ENCODE peak calls at places on chromosomes 3 and 15, in eight cellular contexts. Q, C, T, D, E, F, X and R are unnamed samples.

GRCh38 chr3:42655331-42655888 is 1.9 kb downstream of the ZBTB47 start:
- DNase-seq in T (no peak), F (no peak), Q (no peak), C (no peak), X (peak), D (no peak), E (peak), R (no peak)

GRCh38 chr3:42002790-42003189 is 40.9 kb upstream of the ULK4 start:
- DNase-seq in F (no peak), E (no peak), Q (no peak), X (no peak), T (no peak), C (no peak), D (no peak), R (no peak)

GRCh38 chr15:42549052-42549491 is 434 bp downstream of the HAUS2 start:
- DNase-seq in Q (peak), C (peak), F (no peak), T (peak), E (no peak), D (peak), X (peak), R (no peak)

GRCh38 chr15:37793851-37794250 is 140.6 kb upstream of the TMCO5A start:
- DNase-seq in E (no peak), D (no peak), F (no peak), C (peak), T (no peak), X (peak), Q (no peak), R (no peak)

GRCh38 chr3:146585156-146585555 is 20.0 kb downstream of the PLSCR5 start:
- DNase-seq in T (no peak), X (peak), E (no peak), D (no peak), C (no peak), Q (no peak), F (no peak), R (no peak)

GRCh38 chr3:159987291-159987711 is 1.3 kb upstream of the IL12A start:
- DNase-seq in Q (peak), E (no peak), D (no peak), X (peak), C (peak), F (no peak), T (peak), R (no peak)

GRCh38 chr3:51929420-51930003 is 12.2 kb downstream of the RRP9 start:
- DNase-seq in F (no peak), C (no peak), E (no peak), Q (no peak), D (no peak), X (peak), T (no peak), R (no peak)

GRCh38 chr3:17243616-17244015 is 358.9 kb downstream of the PLCL2 start:
- DNase-seq in T (no peak), D (no peak), C (no peak), Q (peak), X (no peak), F (no peak), E (no peak), R (no peak)

GRCh38 chr15:21267686-21268395 is 172.5 kb downstream of the POTEB3 start:
- DNase-seq in F (no peak), Q (no peak), C (no peak), E (no peak), X (no peak), T (no peak), D (no peak), R (no peak)

GRCh38 chr15:98649996-98650870 is 1.9 kb downstream of the IGF1R start:
- DNase-seq in Q (peak), C (peak), D (peak), X (peak), T (peak), E (peak), F (no peak), R (no peak)

GRCh38 chr3:172398484-172398883 is 49.8 kb downstream of the GHSR start:
- DNase-seq in C (no peak), D (no peak), T (no peak), F (no peak), X (no peak), E (no peak), Q (no peak), R (no peak)

GRCh38 chr15:55652363-55652762 is 64.2 kb upstream of the PYGO1 start:
- DNase-seq in C (no peak), D (no peak), Q (no peak), T (no peak), F (no peak), X (peak), E (no peak), R (no peak)

GRCh38 chr15:30906366-30906765 is 2.7 kb downstream of the FAN1 start:
- DNase-seq in C (no peak), X (no peak), E (no peak), T (no peak), Q (no peak), F (no peak), D (no peak), R (no peak)

GRCh38 chr15:98070132-98070531 is 109.6 kb downstream of the ARRDC4 start:
- DNase-seq in D (no peak), C (no peak), F (no peak), X (no peak), Q (no peak), T (no peak), E (no peak), R (peak)

GRCh38 chr3:45185052-45185451 is 38.9 kb upstream of the CDCP1 start:
- DNase-seq in C (no peak), E (no peak), X (no peak), T (no peak), Q (no peak), D (no peak), F (no peak), R (no peak)

GRCh38 chr3:162740941-162741596 is 1244.5 kb downstream of the OTOL1 start:
- DNase-seq in D (no peak), T (no peak), C (no peak), Q (no peak), F (no peak), E (no peak), X (peak), R (no peak)

GRCh38 chr15:97840501-97840900 is 120.0 kb upstream of the ARRDC4 start:
- DNase-seq in T (no peak), F (no peak), D (no peak), E (no peak), C (no peak), X (no peak), Q (no peak), R (no peak)

DNA sequence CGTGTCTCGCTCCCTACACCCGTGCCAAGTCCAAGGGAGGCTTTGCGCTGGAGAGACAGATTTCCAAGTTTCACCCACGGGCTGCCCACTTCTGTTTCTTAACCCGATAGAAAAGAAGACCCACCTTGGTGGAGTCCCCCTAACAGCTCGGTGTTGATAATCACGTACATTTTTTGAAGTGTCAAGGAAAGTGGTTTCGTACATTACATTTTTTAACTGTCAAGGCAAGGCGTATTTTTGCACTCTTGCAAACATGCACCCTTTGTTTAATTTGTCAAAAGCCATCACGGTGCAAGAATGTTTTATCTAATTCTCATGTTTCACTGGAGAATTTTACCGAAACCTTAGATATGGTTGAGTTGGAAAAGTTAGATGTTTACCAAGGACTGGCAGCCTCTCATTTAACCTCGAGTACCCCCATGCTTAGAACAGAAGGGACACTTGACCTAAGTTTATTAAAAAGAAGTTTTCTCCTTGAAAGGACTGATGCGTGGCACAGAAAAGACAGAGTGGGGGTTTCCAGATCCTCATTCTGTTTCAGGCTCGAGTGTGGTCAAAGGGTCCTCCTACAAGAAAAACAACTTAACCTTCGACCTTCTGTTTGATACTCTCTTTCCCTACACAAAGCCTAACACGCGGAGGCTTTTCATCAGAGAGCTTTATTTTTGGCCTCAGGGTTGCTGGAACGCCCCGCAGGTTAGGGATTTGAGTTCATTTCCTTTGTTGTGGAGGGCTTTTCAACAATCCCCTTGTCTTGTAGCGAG is 882 bp downstream of the GXYLT2 start:
- DNase-seq in F (no peak), D (peak), E (no peak), T (peak), Q (peak), C (peak), X (peak), R (no peak)
- H3K4me3 ChIP-seq in F (peak), D (no peak), E (peak), T (peak), Q (peak), C (peak), X (peak), R (peak)

GRCh38 chr3:170023165-170023564 is 14.6 kb upstream of the GPR160 start:
- DNase-seq in E (no peak), F (no peak), X (no peak), T (no peak), C (no peak), Q (no peak), D (no peak), R (no peak)

GRCh38 chr3:170024581-170024980 is 13.2 kb upstream of the GPR160 start:
- DNase-seq in E (no peak), F (no peak), T (no peak), D (no peak), X (no peak), Q (no peak), C (no peak), R (no peak)

GRCh38 chr3:170021083-170021482 is 16.7 kb upstream of the GPR160 start:
- DNase-seq in D (no peak), T (no peak), F (no peak), E (no peak), C (no peak), Q (no peak), X (peak), R (no peak)
- TF ChIP-seq CTCF in D (no peak), T (peak), F (peak), E (no peak), C (no peak), Q (peak), X (peak), R (peak)

DNA sequence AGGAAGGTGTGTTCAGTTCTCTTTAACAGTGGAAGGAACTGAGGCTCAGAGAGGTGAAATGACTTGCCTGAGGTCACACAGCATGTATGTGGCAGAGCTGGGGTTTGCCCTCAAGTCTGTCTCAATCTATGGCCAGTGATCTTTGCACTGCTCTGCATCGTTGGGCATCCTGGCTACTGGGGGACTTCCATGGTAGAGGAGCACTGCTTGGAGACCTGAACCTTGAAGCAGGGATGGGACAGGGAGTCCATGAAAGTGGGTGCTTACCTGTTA is 2.0 kb downstream of the CORO2B start:
- DNase-seq in E (no peak), D (no peak), F (no peak), C (no peak), Q (no peak), X (no peak), T (no peak), R (no peak)
- H3K4me3 ChIP-seq in E (no peak), D (no peak), F (peak), C (peak), Q (no peak), X (no peak), T (peak), R (peak)

GRCh38 chr15:79769933-79770332 is 126.9 kb downstream of the MTHFS start:
- DNase-seq in X (no peak), T (no peak), D (no peak), E (no peak), F (no peak), Q (no peak), C (no peak), R (no peak)

DNA sequence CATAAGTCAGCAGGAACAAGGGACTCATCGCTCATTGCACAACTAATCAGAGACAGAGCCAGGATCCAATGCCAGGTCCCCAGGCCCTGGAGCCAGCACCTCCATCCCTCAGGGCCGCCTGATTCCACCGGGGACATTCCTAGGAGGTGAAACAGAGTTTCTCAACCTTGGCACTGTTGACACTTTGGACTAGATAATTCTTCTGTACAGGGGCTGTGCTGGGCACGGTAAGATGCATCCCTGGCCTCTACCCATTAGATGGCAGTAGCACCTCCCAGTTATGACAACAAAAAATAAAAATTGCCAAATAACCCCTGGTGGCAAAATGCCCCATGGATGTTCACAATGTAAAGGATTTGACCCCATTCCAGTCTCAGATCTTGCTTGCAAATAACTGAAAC is 127.7 kb downstream of the MTHFS start:
- DNase-seq in Q (peak), C (peak), F (no peak), D (no peak), E (no peak), X (peak), T (no peak), R (no peak)
- TF ChIP-seq CTCF in Q (peak), C (peak), F (peak), D (no peak), E (no peak), X (peak), T (peak), R (peak)

GRCh38 chr15:95327661-95328060 is 1002.8 kb upstream of the NR2F2 start:
- DNase-seq in D (no peak), C (no peak), X (peak), E (no peak), F (no peak), Q (peak), T (no peak), R (no peak)

GRCh38 chr15:95328559-95328958 is 1001.9 kb upstream of the NR2F2 start:
- DNase-seq in F (no peak), C (no peak), E (no peak), X (no peak), T (no peak), Q (no peak), D (no peak), R (no peak)

GRCh38 chr15:95326689-95327525 is 1003.6 kb upstream of the NR2F2 start:
- DNase-seq in Q (peak), D (no peak), F (no peak), T (no peak), X (peak), C (peak), E (no peak), R (no peak)

GRCh38 chr15:95325763-95326688 is 1004.5 kb upstream of the NR2F2 start:
- DNase-seq in E (no peak), X (no peak), C (no peak), D (no peak), F (no peak), Q (peak), T (peak), R (no peak)

GRCh38 chr15:95329362-95329761 is 1001.1 kb upstream of the NR2F2 start:
- DNase-seq in T (no peak), X (no peak), Q (peak), C (no peak), E (no peak), F (no peak), D (no peak), R (no peak)
- H3K4me3 ChIP-seq in T (no peak), X (no peak), Q (no peak), C (no peak), E (no peak), F (no peak), D (no peak), R (no peak)